ENCODE peak calls at places on chromosomes 13 and 19, in eight cellular contexts. M, W, H, B, O, C, A and R are unnamed samples.

GRCh38 chr19:39127812-39128510 is 2.4 kb downstream of the PAK4 start:
- DNase-seq in A (no peak), B (no peak), C (no peak), M (peak; percentile 92), O (no peak), W (no peak), H (no peak), R (no peak)

GRCh38 chr19:38852231-38853044 is 2.7 kb upstream of the HNRNPL start:
- DNase-seq in W (peak; percentile 63), O (peak; percentile 64), C (peak; percentile 73), B (peak; percentile 85), A (peak; percentile 77), M (peak; percentile 68), H (peak; percentile 55), R (no peak)

GRCh38 chr13:92994056-92994455 is 232.6 kb upstream of the GPC6 start:
- DNase-seq in M (no peak), A (no peak), H (peak; percentile 12), O (peak; percentile 78), B (no peak), C (no peak), W (no peak), R (no peak)

GRCh38 chr19:35328851-35329285 is at the start of gene CD22:
- DNase-seq in O (no peak), A (no peak), H (no peak), C (no peak), M (no peak), B (no peak), W (no peak), R (no peak)

GRCh38 chr13:35940734-35941133 is 190.4 kb downstream of the DCLK1 start:
- DNase-seq in B (no peak), O (no peak), H (no peak), C (no peak), M (no peak), W (no peak), A (no peak), R (no peak)

GRCh38 chr13:31846984-31847752 is 107.8 kb downstream of the RXFP2 start:
- DNase-seq in O (no peak), W (no peak), A (no peak), H (peak; percentile 4), M (no peak), B (peak; percentile 64), C (peak; percentile 41), R (no peak)

GRCh38 chr13:60441761-60442160 is 44.7 kb downstream of the TDRD3 start:
- DNase-seq in O (no peak), C (no peak), M (no peak), W (no peak), B (no peak), A (no peak), H (no peak), R (no peak)

GRCh38 chr13:36712785-36713184 is 39.0 kb downstream of the SERTM1 start:
- DNase-seq in O (peak; percentile 11), H (peak; percentile 63), C (no peak), W (peak; percentile 75), B (no peak), M (no peak), A (no peak), R (no peak)

GRCh38 chr13:107457686-107458085 is 757.6 kb downstream of the LIG4 start:
- DNase-seq in C (no peak), B (no peak), W (no peak), H (no peak), O (no peak), M (no peak), A (no peak), R (no peak)

GRCh38 chr19:30696514-30696913 is 324.3 kb downstream of the ZNF536 start:
- DNase-seq in A (peak; percentile 95), O (no peak), W (no peak), C (no peak), B (peak; percentile 50), M (peak; percentile 37), H (peak; percentile 32), R (no peak)

GRCh38 chr19:50626796-50627195 is 12.9 kb downstream of the SYT3 start:
- DNase-seq in W (no peak), A (peak; percentile 22), B (no peak), O (no peak), M (no peak), H (peak; percentile 11), C (no peak), R (no peak)

GRCh38 chr13:79933389-79933788 is 407.5 kb downstream of the SPRY2 start:
- DNase-seq in C (no peak), H (no peak), B (no peak), W (no peak), M (no peak), A (no peak), O (no peak), R (no peak)

GRCh38 chr13:40504641-40505040 is 161.8 kb downstream of the FOXO1 start:
- DNase-seq in C (no peak), W (no peak), M (no peak), A (no peak), O (no peak), H (no peak), B (no peak), R (no peak)

GRCh38 chr19:1229056-1229607 is 8.7 kb downstream of the CBARP start:
- DNase-seq in M (no peak), H (no peak), C (no peak), A (no peak), W (no peak), B (no peak), O (no peak), R (no peak)

GRCh38 chr13:24005711-24006281 is 108.5 kb upstream of the C1QTNF9B start:
- DNase-seq in B (no peak), M (no peak), A (no peak), C (no peak), O (no peak), W (no peak), H (no peak), R (no peak)

GRCh38 chr19:4606921-4607678 is 32.2 kb upstream of the TNFAIP8L1 start:
- DNase-seq in M (peak; percentile 73), O (no peak), A (peak; percentile 81), W (no peak), B (no peak), C (peak; percentile 73), H (peak; percentile 62), R (no peak)

GRCh38 chr19:41744850-41745249 is 10.5 kb upstream of the CEACAM6 start:
- DNase-seq in M (no peak), W (no peak), A (no peak), O (no peak), B (no peak), C (no peak), H (no peak), R (no peak)

GRCh38 chr13:95713651-95714050 is 36.7 kb downstream of the DNAJC3 start:
- DNase-seq in A (no peak), B (no peak), H (no peak), C (no peak), O (no peak), W (no peak), M (no peak), R (no peak)

GRCh38 chr19:3045885-3046603 is 16.3 kb downstream of the TLE5 start:
- DNase-seq in O (no peak), W (peak; percentile 51), B (no peak), A (peak; percentile 87), M (no peak), H (no peak), C (no peak), R (no peak)

GRCh38 chr19:10021863-10022262 is 8.6 kb downstream of the RDH8 start:
- DNase-seq in C (no peak), O (no peak), A (no peak), W (no peak), H (no peak), M (no peak), B (no peak), R (no peak)

GRCh38 chr19:10021446-10021845 is 8.2 kb downstream of the RDH8 start:
- DNase-seq in M (no peak), W (no peak), C (no peak), H (no peak), O (no peak), A (no peak), B (no peak), R (no peak)

GRCh38 chr19:10026744-10027143 is 13.5 kb downstream of the RDH8 start:
- DNase-seq in O (no peak), H (no peak), C (no peak), A (no peak), M (no peak), B (no peak), W (no peak), R (no peak)

GRCh38 chr19:10027158-10027997 is 14.1 kb downstream of the RDH8 start:
- DNase-seq in H (peak; percentile 97), C (peak; percentile 94), W (peak; percentile 94), M (peak; percentile 96), A (peak; percentile 99), O (peak; percentile 90), B (peak; percentile 98), R (peak; percentile 74)
- H3K4me3 ChIP-seq in H (no peak overlapping the region), C (no peak overlapping the region), W (no peak overlapping the region), M (no peak overlapping the region), A (peak overlapping the region; percentile 69), O (no peak overlapping the region), B (no peak overlapping the region), R (no peak overlapping the region)

GRCh38 chr19:47520343-47520806 is 5.5 kb upstream of the NAPA start:
- DNase-seq in M (no peak), W (no peak), B (no peak), H (no peak), O (no peak), C (no peak), A (no peak), R (no peak)
- H3K4me1 ChIP-seq in M (peaks cover 26% of the 10 kb centered on the region), W (no peaks in the 10 kb centered on the region), B (peaks cover 11% of the 10 kb centered on the region), H (no peaks in the 10 kb centered on the region), O (peaks cover 4% of the 10 kb centered on the region), C (peaks cover 20% of the 10 kb centered on the region), A (peaks cover 8% of the 10 kb centered on the region), R (peaks cover 14% of the 10 kb centered on the region)

GRCh38 chr13:45340422-45341033 is 455 bp downstream of the TPT1 start:
- DNase-seq in A (peak; percentile 87), C (peak; percentile 95), O (peak; percentile 86), B (peak; percentile 97), W (peak; percentile 94), H (peak; percentile 97), M (peak; percentile 90), R (peak; percentile 95)
- TF ChIP-seq CTCF in A (peak; percentile 69), C (peak; percentile 61), O (peak; percentile 57), B (peak; percentile 72), W (peak; percentile 66), H (peak; percentile 39), M (peak; percentile 56), R (no peak)

DNA sequence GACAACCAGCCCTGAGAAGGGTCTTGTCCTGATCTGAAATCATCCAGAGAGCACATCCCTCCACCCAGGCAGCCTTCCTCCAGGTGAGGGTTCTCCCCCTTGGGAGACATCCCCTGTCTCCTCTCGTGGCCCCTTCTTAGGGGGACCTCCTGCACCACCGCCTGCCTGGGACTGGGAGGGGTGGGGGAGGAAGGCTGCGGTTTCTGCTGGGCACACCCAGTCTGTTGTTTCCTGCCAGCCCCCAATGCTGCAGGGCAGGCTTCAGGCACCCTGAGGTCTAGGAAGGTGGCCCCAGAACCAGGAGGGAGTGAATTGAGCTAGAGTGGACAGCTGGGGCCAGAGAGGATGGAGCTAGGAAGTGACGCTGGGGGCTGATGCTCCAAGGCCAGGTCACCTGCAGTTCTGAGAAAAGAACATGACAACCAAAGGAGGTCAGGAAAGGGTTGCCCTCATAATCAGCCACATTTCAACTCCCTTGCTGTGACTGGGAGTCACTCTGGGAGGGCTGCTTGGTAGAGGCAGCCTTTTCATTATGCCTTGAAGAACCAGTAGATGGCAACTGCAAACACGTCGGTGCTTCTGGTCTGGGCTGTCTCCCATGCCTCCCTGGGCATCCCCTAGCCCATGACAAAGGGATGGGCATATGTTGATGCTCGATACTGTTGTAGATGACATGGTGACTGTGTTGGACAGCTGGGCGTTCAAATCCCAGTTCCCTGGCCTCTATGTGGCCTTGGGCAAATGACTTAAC is 1.4 kb downstream of the ARHGEF18 start:
- DNase-seq in O (no peak), H (no peak), M (no peak), A (no peak), B (peak; percentile 53), C (no peak), W (no peak), R (no peak)
- H3K4me3 ChIP-seq in O (no peak overlapping the region), H (no peak overlapping the region), M (no peak overlapping the region), A (no peak overlapping the region), B (no peak overlapping the region), C (no peak overlapping the region), W (no peak overlapping the region), R (no peak overlapping the region)